ENCODE peak calls at places on chromosome 12, in five cellular contexts. C is stimulated activated CD8-positive, alpha-beta memory T cell treated with anti-CD3 and anti-CD28 coated beads, Interleukin-7, amount 100 ng/mL, for 48 hours; D is lung; B is lower leg skin; G is AG08396. Q is an unnamed sample.

GRCh38 chr12:112103758-112104504 is 4.7 kb downstream of the NAA25 start:
- DNase-seq in C (no peak), G (no peak), B (no peak), D (no peak), Q (no peak)

GRCh38 chr12:14026536-14026935 is 45.1 kb upstream of the GRIN2B start:
- DNase-seq in D (no peak), B (no peak), C (no peak), G (no peak), Q (no peak)

GRCh38 chr12:120012067-120012621 is 23.1 kb downstream of the BICDL1 start:
- DNase-seq in D (no peak), C (no peak), B (no peak), G (no peak), Q (no peak)

GRCh38 chr12:70248916-70249315 is 5.7 kb downstream of the CNOT2 start:
- DNase-seq in G (no peak), B (no peak), C (no peak), D (no peak), Q (peak; percentile 15)

GRCh38 chr12:57243521-57244305 is 7.3 kb downstream of the STAC3 start:
- DNase-seq in C (no peak), G (peak; percentile 79), D (peak; percentile 79), B (no peak), Q (peak; percentile 76)

GRCh38 chr12:68119724-68120211 is 39.8 kb downstream of the IFNG start:
- DNase-seq in C (peak; percentile 35), G (no peak), B (no peak), D (no peak), Q (no peak)

GRCh38 chr12:131035268-131035681 is 81.6 kb downstream of the ADGRD1 start:
- DNase-seq in G (no peak), D (no peak), B (no peak), C (no peak), Q (no peak)

GRCh38 chr12:1815814-1816729 is 4.3 kb upstream of the LRTM2 start:
- DNase-seq in G (no peak), B (no peak), C (no peak), D (no peak), Q (peak; percentile 7)

GRCh38 chr12:69490920-69491643 is 20.9 kb downstream of the FRS2 start:
- DNase-seq in D (no peak), G (no peak), C (no peak), B (no peak), Q (no peak)

GRCh38 chr12:70648191-70648590 is 11.0 kb upstream of the PTPRB start:
- DNase-seq in D (no peak), B (no peak), G (no peak), C (no peak), Q (no peak)

GRCh38 chr12:49706351-49707126 is 666 bp downstream of the FMNL3 start:
- DNase-seq in C (no peak), G (peak; percentile 46), B (peak; percentile 15), D (peak; percentile 31), Q (peak; percentile 20)

GRCh38 chr12:71371132-71371531 is 68.5 kb upstream of the LGR5 start:
- DNase-seq in D (no peak), G (no peak), B (no peak), C (no peak), Q (no peak)

GRCh38 chr12:26135010-26135420 is 10.2 kb upstream of the BHLHE41 start:
- DNase-seq in C (no peak), B (no peak), D (peak; percentile 95), G (no peak), Q (no peak)

GRCh38 chr12:67442347-67442841 is 173.2 kb downstream of the CAND1 start:
- DNase-seq in D (no peak), G (no peak), B (no peak), C (no peak), Q (no peak)

GRCh38 chr12:101925352-101925751 is 48.0 kb downstream of the DRAM1 start:
- DNase-seq in G (peak; percentile 90), D (peak; percentile 69), B (peak; percentile 80), C (no peak), Q (peak; percentile 98)